ENCODE peak calls at places on chromosomes 12 and 14, in six cellular contexts. J is GM23248, U is GM23338, O is MM.1S, C is SK-N-SH, R is hepatocyte. D is an unnamed sample.

GRCh38 chr12:130863298-130863697 is 8.6 kb upstream of the RAN start:
- DNase-seq in O (no peak), R (no peak), C (no peak), J (no peak), U (peak; percentile 21), D (no peak)

GRCh38 chr12:53378222-53378621 is 1.8 kb upstream of the SP1 start:
- DNase-seq in U (no peak), R (no peak), O (no peak), J (no peak), C (no peak), D (no peak)

GRCh38 chr14:62718629-62719028 is 326.6 kb downstream of the KCNH5 start:
- DNase-seq in O (no peak), R (no peak), J (no peak), C (no peak), U (no peak), D (no peak)

GRCh38 chr14:88559852-88560251 is 3.0 kb upstream of the ZC3H14 start:
- DNase-seq in R (peak; percentile 49), J (peak; percentile 78), C (peak; percentile 41), O (peak; percentile 27), U (peak; percentile 43), D (peak; percentile 15)

GRCh38 chr12:79156846-79157463 is 292.4 kb downstream of the SYT1 start:
- DNase-seq in U (no peak), J (no peak), O (peak; percentile 77), R (no peak), C (no peak), D (no peak)

GRCh38 chr14:91749857-91750256 is 18.0 kb upstream of the CATSPERB start:
- DNase-seq in J (no peak), O (no peak), U (no peak), C (no peak), R (no peak), D (no peak)

GRCh38 chr14:49506650-49507049 is 79.5 kb downstream of the RPS29 start:
- DNase-seq in U (no peak), J (no peak), C (no peak), O (no peak), R (no peak), D (no peak)

GRCh38 chr12:26346748-26347147 is 151.4 kb downstream of the SSPN start:
- DNase-seq in R (no peak), O (no peak), J (peak; percentile 7), C (no peak), U (no peak), D (no peak)

GRCh38 chr12:59149995-59150642 is 229.8 kb upstream of the LRIG3 start:
- DNase-seq in U (peak; percentile 94), O (peak; percentile 80), C (peak; percentile 31), R (peak; percentile 89), J (peak; percentile 89), D (peak; percentile 81)

GRCh38 chr12:53758081-53758769 is 6.4 kb upstream of the CISTR start:
- DNase-seq in U (no peak), O (no peak), J (no peak), C (no peak), R (no peak), D (no peak)

GRCh38 chr12:84408936-84409335 is 503.7 kb downstream of the SLC6A15 start:
- DNase-seq in O (no peak), C (no peak), R (no peak), U (no peak), J (no peak), D (no peak)

GRCh38 chr14:78142994-78143393 is 27.2 kb upstream of the NRXN3 start:
- DNase-seq in R (no peak), O (no peak), C (no peak), U (no peak), J (no peak), D (no peak)

GRCh38 chr14:96904201-96904600 is 107.0 kb downstream of the VRK1 start:
- DNase-seq in U (no peak), R (no peak), O (no peak), J (no peak), C (no peak), D (no peak)

GRCh38 chr12:64825143-64826011 is 930 bp downstream of the TBC1D30 start:
- DNase-seq in C (peak; percentile 64), R (no peak), J (no peak), U (peak; percentile 60), O (peak; percentile 56), D (no peak)

GRCh38 chr14:58738876-58739275 is 101.1 kb downstream of the DACT1 start:
- DNase-seq in C (no peak), R (no peak), O (no peak), J (peak; percentile 58), U (no peak), D (no peak)

GRCh38 chr14:65109357-65109756 is 7.0 kb upstream of the MAX start:
- DNase-seq in U (no peak), C (no peak), J (no peak), O (no peak), R (no peak), D (no peak)

GRCh38 chr12:118853634-118854033 is 127.7 kb upstream of the SRRM4 start:
- DNase-seq in C (no peak), O (no peak), J (no peak), R (peak; percentile 7), U (peak; percentile 58), D (peak; percentile 4)

GRCh38 chr14:89022274-89022673 is 197.8 kb downstream of the TTC8 start:
- DNase-seq in R (no peak), J (no peak), C (no peak), U (no peak), O (no peak), D (no peak)

GRCh38 chr14:104424406-104425072 is 155.0 kb upstream of the C14orf180 start:
- DNase-seq in C (peak; percentile 88), R (peak; percentile 54), U (no peak), J (no peak), O (no peak), D (no peak)

GRCh38 chr14:58297412-58297761 is 968 bp upstream of the ARID4A start:
- DNase-seq in C (no peak), R (peak; percentile 59), O (peak; percentile 7), J (peak; percentile 68), U (peak; percentile 55), D (no peak)

GRCh38 chr12:1688086-1688710 is 2.7 kb upstream of the ADIPOR2 start:
- DNase-seq in R (no peak), J (peak; percentile 47), O (no peak), U (no peak), C (no peak), D (no peak)

GRCh38 chr12:103326190-103326589 is 169.6 kb downstream of the C12orf42 start:
- DNase-seq in C (peak; percentile 27), R (peak; percentile 34), J (peak; percentile 2), O (peak; percentile 24), U (peak; percentile 78), D (peak; percentile 33)

GRCh38 chr14:37195327-37195726 is 2.4 kb upstream of the MIPOL1 start:
- DNase-seq in U (no peak), O (no peak), J (peak; percentile 66), R (no peak), C (no peak), D (no peak)

GRCh38 chr12:54587315-54587821 is 1.1 kb downstream of the PPP1R1A start:
- DNase-seq in C (no peak), J (peak; percentile 9), O (no peak), U (no peak), R (peak; percentile 62), D (no peak)

GRCh38 chr12:124032265-124032886 is 59.4 kb downstream of the ZNF664 start:
- DNase-seq in U (peak; percentile 79), C (peak; percentile 83), O (no peak), R (peak; percentile 84), J (peak; percentile 85), D (peak; percentile 44)

GRCh38 chr12:6608592-6609311 is 1.6 kb upstream of the CHD4 start:
- DNase-seq in C (no peak), R (no peak), J (peak; percentile 41), O (no peak), U (peak; percentile 47), D (peak; percentile 51)

GRCh38 chr14:78448483-78449094 is 278.4 kb downstream of the NRXN3 start:
- DNase-seq in C (peak; percentile 61), R (peak; percentile 59), U (peak; percentile 81), O (peak; percentile 41), J (peak; percentile 42), D (peak; percentile 50)

GRCh38 chr12:6534914-6535696 is 788 bp downstream of the GAPDH start:
- DNase-seq in O (peak; percentile 61), R (peak; percentile 80), C (peak; percentile 81), U (peak; percentile 82), J (peak; percentile 94), D (peak; percentile 85)

GRCh38 chr14:90620540-90621204 is 195.6 kb downstream of the TTC7B start:
- DNase-seq in U (no peak), C (no peak), J (no peak), R (no peak), O (no peak), D (no peak)

GRCh38 chr12:52347546-52348510 is 19.5 kb downstream of the KRT85 start:
- DNase-seq in C (no peak), O (no peak), J (no peak), R (no peak), U (no peak), D (no peak)
- H3K9me2 ChIP-seq in C (no peaks in the 10 kb centered on the region), O (no peaks in the 10 kb centered on the region), J (no peaks in the 10 kb centered on the region), R (no peaks in the 10 kb centered on the region), U (no peaks in the 10 kb centered on the region), D (no peaks in the 10 kb centered on the region)

DNA sequence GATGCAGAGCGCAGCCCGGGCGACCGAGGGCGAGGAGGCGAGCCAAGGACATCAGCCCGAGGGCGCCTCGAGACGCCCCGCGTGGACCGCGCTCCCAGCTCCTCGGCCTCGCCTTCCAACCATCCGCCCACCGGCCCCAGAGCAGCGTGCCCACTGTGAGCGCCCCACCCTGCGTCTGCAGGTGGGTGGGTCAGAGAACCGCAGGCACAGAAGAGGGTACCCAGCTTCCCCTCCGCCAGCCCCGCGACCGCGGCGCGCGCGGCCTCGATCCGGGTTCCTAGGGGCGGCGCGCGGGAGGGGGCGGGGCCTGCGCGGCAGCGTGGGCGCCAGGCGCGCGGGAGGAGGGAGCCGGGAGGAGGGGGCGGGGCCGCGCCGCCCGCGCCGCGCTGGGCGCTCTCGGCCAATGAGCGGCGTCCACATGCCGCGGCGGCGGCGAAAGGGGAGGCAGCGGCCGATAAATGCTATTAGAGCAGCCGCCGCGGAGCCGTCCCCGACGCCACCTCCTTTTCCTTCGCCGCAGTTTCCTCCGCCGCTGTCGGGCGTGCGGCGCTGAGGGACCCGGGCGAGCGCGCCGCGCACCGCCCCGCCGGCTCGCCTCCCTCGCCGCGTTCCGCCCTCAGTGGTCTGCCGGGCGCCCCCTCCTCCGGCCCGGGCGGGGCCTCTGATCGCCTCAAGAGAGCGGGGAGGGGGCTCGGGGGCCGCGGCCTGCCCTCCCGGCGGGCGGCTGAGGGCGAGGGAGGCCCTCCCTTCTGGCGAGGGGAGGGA is at the start of gene ATP2A2:
- DNase-seq in C (peak; percentile 98), U (peak; percentile 91), O (peak; percentile 83), R (peak; percentile 98), J (peak; percentile 97), D (peak; percentile 95)
- H3K4me1 ChIP-seq in C (peaks cover 23% of the 10 kb centered on the region), U (peaks cover 47% of the 10 kb centered on the region), O (peaks cover 6% of the 10 kb centered on the region), R (peaks cover 33% of the 10 kb centered on the region), J (peaks cover 33% of the 10 kb centered on the region), D (peaks cover 48% of the 10 kb centered on the region)

DNA sequence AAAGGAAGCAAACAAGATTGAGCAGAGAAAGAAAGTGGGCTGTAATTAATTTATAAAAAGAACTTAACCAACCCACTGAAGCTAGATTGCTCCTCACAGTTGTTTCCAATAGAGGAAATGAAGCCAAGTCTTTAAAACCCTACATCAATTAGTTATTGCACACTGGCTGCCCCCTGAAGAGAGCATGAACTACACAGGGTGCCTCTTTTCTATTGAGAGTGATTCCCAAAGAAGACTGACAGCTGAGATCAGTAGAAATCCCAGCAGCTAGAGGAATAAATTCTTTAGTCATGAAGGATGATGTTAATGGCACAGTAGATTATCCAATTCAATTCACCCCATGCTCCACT is 8.6 kb upstream of the USP15 start:
- DNase-seq in J (no peak), U (no peak), C (no peak), R (no peak), O (no peak), D (no peak)
- H3K9me2 ChIP-seq in J (peaks cover 3% of the 10 kb centered on the region), U (peaks cover 8% of the 10 kb centered on the region), C (no peaks in the 10 kb centered on the region), R (no peaks in the 10 kb centered on the region), O (no peaks in the 10 kb centered on the region), D (no peaks in the 10 kb centered on the region)

GRCh38 chr14:33674716-33675115 is 276.2 kb downstream of the EGLN3 start:
- DNase-seq in R (no peak), O (no peak), C (no peak), J (no peak), U (no peak), D (no peak)
- H3K4me1 ChIP-seq in R (no peaks in the 10 kb centered on the region), O (peaks cover 3% of the 10 kb centered on the region), C (peaks cover 30% of the 10 kb centered on the region), J (peaks cover 26% of the 10 kb centered on the region), U (no peaks in the 10 kb centered on the region), D (no peaks in the 10 kb centered on the region)

D was measured in OCI-LY7.